ENCODE peak calls at places on chromosomes 1 and 21, in seven cellular contexts. Y is H1, T is ovary, H is sigmoid colon, B is upper lobe of left lung, U is stomach, Z is transverse colon. I is an unnamed sample.
A peak's percentile ranks its signal among the peaks of the same experiment; 100 is the strongest.

GRCh38 chr1:1425753-1426495 is 4.8 kb upstream of the ANKRD65 start:
- DNase-seq in B (peak; percentile 79), Z (no peak), H (no peak), U (no peak), T (peak; percentile 32), Y (no peak), I (no peak)

GRCh38 chr1:71081697-71082080 is 854 bp upstream of the ZRANB2 start:
- DNase-seq in Y (no peak), H (no peak), T (peak; percentile 24), Z (no peak), U (no peak), B (no peak), I (no peak)

GRCh38 chr1:58650141-58650540 is 49.7 kb downstream of the MYSM1 start:
- DNase-seq in U (no peak), Y (no peak), B (no peak), Z (no peak), H (no peak), T (no peak), I (no peak)

GRCh38 chr21:41852151-41852928 is 26.8 kb downstream of the PRDM15 start:
- DNase-seq in B (no peak), Y (no peak), T (no peak), U (no peak), H (no peak), Z (no peak), I (peak; percentile 70)

GRCh38 chr21:44958471-44959191 is 18.8 kb downstream of the SLX9 start:
- DNase-seq in U (peak; percentile 48), T (peak; percentile 86), Z (peak; percentile 55), H (peak; percentile 92), B (peak; percentile 84), Y (no peak), I (peak; percentile 88)

GRCh38 chr21:28237661-28238060 is 755.0 kb downstream of the LTN1 start:
- DNase-seq in Y (no peak), B (no peak), Z (no peak), U (no peak), T (no peak), H (no peak), I (no peak)

GRCh38 chr1:67892451-67893125 is 59.3 kb upstream of the GNG12 start:
- DNase-seq in Z (no peak), T (no peak), Y (no peak), H (no peak), B (no peak), U (no peak), I (no peak)

GRCh38 chr1:59577774-59578173 is 237.0 kb upstream of the HOOK1 start:
- DNase-seq in B (no peak), U (no peak), T (no peak), H (no peak), Y (no peak), Z (no peak), I (no peak)

GRCh38 chr1:177873238-177873637 is 96.6 kb downstream of the SEC16B start:
- DNase-seq in Z (no peak), Y (no peak), B (no peak), T (no peak), U (no peak), H (no peak), I (no peak)

GRCh38 chr1:93847811-93848288 is 31.2 kb downstream of the DNTTIP2 start:
- DNase-seq in Z (peak; percentile 73), H (peak; percentile 85), B (peak; percentile 93), U (peak; percentile 63), Y (no peak), T (peak; percentile 80), I (peak; percentile 86)

GRCh38 chr1:93848352-93848883 is 30.6 kb downstream of the DNTTIP2 start:
- DNase-seq in Z (no peak), H (no peak), B (no peak), Y (no peak), U (no peak), T (no peak), I (no peak)

GRCh38 chr1:93846151-93846928 is 32.7 kb downstream of the DNTTIP2 start:
- DNase-seq in Z (peak; percentile 91), U (peak; percentile 89), Y (no peak), H (peak; percentile 95), B (peak; percentile 97), T (peak; percentile 89), I (peak; percentile 97)

GRCh38 chr1:93845554-93846150 is 33.4 kb downstream of the DNTTIP2 start:
- DNase-seq in B (no peak), Z (peak; percentile 11), H (no peak), U (no peak), Y (no peak), T (peak; percentile 21), I (no peak)

GRCh38 chr1:93846929-93847810 is 31.8 kb downstream of the DNTTIP2 start:
- DNase-seq in H (peak; percentile 95), T (peak; percentile 92), Z (peak; percentile 92), Y (peak; percentile 80), U (peak; percentile 89), B (peak; percentile 94), I (peak; percentile 94)
- TF ChIP-seq EP300 in H (no peak), T (no peak), Z (no peak), Y (no peak), U (no peak), B (no peak), I (no peak)

GRCh38 chr1:198267921-198268320 is 111.1 kb downstream of the NEK7 start:
- DNase-seq in T (no peak), Y (no peak), U (no peak), Z (no peak), B (no peak), H (no peak), I (no peak)
- H3K4me1 ChIP-seq in T (no peaks in the 10 kb centered on the region), Y (no peaks in the 10 kb centered on the region), U (peaks cover 13% of the 10 kb centered on the region), Z (peaks cover 7% of the 10 kb centered on the region), B (peaks cover 17% of the 10 kb centered on the region), H (peaks cover 12% of the 10 kb centered on the region), I (no peaks in the 10 kb centered on the region)

DNA sequence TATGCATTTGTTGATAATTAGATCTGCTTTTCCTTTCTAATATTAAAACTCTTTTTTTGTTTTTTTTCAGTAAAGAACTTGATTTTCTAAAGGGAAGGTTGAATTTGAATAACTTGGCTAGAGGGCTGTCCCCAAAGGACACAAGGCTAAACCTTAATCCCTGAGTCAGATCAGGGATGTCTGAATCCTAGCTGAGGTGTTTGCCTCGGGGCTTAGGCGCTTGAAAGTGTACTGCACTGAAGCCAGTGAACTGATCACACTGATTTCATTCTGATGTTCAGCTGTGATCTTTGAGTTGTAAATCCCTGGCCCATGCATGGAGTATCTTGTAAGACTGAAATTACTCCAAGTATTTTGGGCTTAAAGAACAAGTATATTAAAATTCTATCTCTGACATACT is 42.8 kb downstream of the MTR start:
- DNase-seq in H (no peak), B (no peak), Y (no peak), U (no peak), T (no peak), Z (no peak), I (no peak)
- H3K36me3 ChIP-seq in H (peaks cover 46% of the 10 kb centered on the region), B (peaks cover 12% of the 10 kb centered on the region), Y (peaks cover 35% of the 10 kb centered on the region), U (peaks cover 92% of the 10 kb centered on the region), T (no peaks in the 10 kb centered on the region), Z (peaks cover 47% of the 10 kb centered on the region), I (peaks cover 87% of the 10 kb centered on the region)

GRCh38 chr1:27539901-27540861 is 50.2 kb upstream of the WASF2 start:
- DNase-seq in U (no peak), Z (peak; percentile 31), T (no peak), Y (no peak), B (no peak), H (peak; percentile 76), I (no peak)

GRCh38 chr1:27544818-27545612 is 55.0 kb upstream of the WASF2 start:
- DNase-seq in Z (peak; percentile 51), U (no peak), H (peak; percentile 93), T (peak; percentile 70), Y (no peak), B (no peak), I (no peak)

GRCh38 chr1:27538793-27539192 is 48.8 kb upstream of the WASF2 start:
- DNase-seq in B (no peak), T (no peak), U (no peak), Y (no peak), Z (no peak), H (peak; percentile 77), I (no peak)

GRCh38 chr1:27545876-27546275 is 55.9 kb upstream of the WASF2 start:
- DNase-seq in Y (no peak), H (no peak), Z (no peak), T (no peak), U (no peak), B (no peak), I (no peak)

GRCh38 chr1:27542463-27543273 is 52.7 kb upstream of the WASF2 start:
- DNase-seq in H (peak; percentile 84), U (peak; percentile 75), B (peak; percentile 69), Y (no peak), T (no peak), Z (peak; percentile 49), I (no peak)
- TF ChIP-seq EP300 in H (no peak), U (no peak), B (no peak), Y (no peak), T (no peak), Z (no peak), I (no peak)

GRCh38 chr1:28088168-28088961 is at the start of gene EYA3:
- DNase-seq in T (peak; percentile 98), Y (peak; percentile 94), B (peak; percentile 99), H (peak; percentile 99), U (peak; percentile 100), Z (peak; percentile 99), I (peak; percentile 98)

GRCh38 chr1:28086651-28087050 is 1.8 kb downstream of the EYA3 start:
- DNase-seq in U (no peak), H (no peak), Z (no peak), B (no peak), T (no peak), Y (no peak), I (no peak)

GRCh38 chr1:28085129-28085528 is 3.3 kb downstream of the EYA3 start:
- DNase-seq in T (no peak), Y (no peak), Z (no peak), B (no peak), H (no peak), U (no peak), I (no peak)

GRCh38 chr1:28091043-28091781 is 2.8 kb upstream of the EYA3 start:
- DNase-seq in T (peak; percentile 37), Y (no peak), H (no peak), Z (peak; percentile 88), U (peak; percentile 86), B (no peak), I (no peak)

DNA sequence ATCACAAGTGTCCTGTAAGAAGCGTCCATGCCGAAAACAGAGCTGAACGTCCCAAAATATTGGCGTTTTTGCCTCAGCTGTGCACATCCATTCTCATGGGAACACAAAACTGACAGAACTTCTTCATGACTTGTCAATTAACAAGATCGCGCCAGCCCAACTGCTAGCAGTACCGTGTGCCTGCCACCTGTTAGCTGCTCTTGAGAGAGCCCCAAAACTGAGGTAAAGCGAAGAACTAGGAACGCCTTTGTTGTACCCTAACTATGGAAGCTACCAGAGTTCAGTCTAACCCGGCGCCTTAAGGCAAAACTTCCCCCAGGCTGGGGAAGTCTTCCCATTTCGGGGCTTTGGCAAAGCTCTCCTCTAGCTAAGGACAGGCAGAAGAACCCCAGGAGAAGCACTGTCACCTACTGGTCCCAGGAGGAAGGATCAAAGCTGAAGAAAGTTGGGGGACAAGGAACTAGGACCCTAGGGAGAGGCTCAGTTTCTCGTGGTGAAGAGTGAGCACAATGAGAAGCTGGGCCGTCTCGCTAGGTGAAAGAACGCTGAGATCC is 719 bp downstream of the EYA3 start:
- DNase-seq in Z (no peak), Y (no peak), B (no peak), H (no peak), U (no peak), T (no peak), I (no peak)
- H3K4me1 ChIP-seq in Z (peaks cover 57% of the 10 kb centered on the region), Y (no peaks in the 10 kb centered on the region), B (peaks cover 23% of the 10 kb centered on the region), H (peaks cover 29% of the 10 kb centered on the region), U (peaks cover 51% of the 10 kb centered on the region), T (peaks cover 4% of the 10 kb centered on the region), I (peaks cover 29% of the 10 kb centered on the region)

GRCh38 chr21:33254766-33255165 is 11.4 kb upstream of the IL10RB start:
- DNase-seq in U (no peak), H (no peak), T (no peak), Z (no peak), Y (no peak), B (no peak), I (no peak)
- H3K36me3 ChIP-seq in U (peaks cover 93% of the 10 kb centered on the region), H (peaks cover 23% of the 10 kb centered on the region), T (no peaks in the 10 kb centered on the region), Z (peaks cover 27% of the 10 kb centered on the region), Y (peaks cover 22% of the 10 kb centered on the region), B (peaks cover 7% of the 10 kb centered on the region), I (peaks cover 52% of the 10 kb centered on the region)